ENCODE peak calls at places on chromosome 21, in six cellular contexts. E is fibroblast of villous mesenchyme, M is dorsolateral prefrontal cortex, Y is mucosa of descending colon, T is fibroblast of pulmonary artery, H is prostate gland. N is an unnamed sample.

GRCh38 chr21:42669069-42669468 is 15.6 kb downstream of the PDE9A start:
- DNase-seq in T (peak), Y (peak), E (no peak), H (peak), M (no peak), N (no peak)

GRCh38 chr21:31111093-31111492 is 72.8 kb upstream of the KRTAP19-8 start:
- DNase-seq in M (no peak), H (no peak), T (no peak), Y (no peak), E (no peak), N (no peak)

GRCh38 chr21:38965910-38966504 is 160.3 kb downstream of the ETS2 start:
- DNase-seq in Y (peak), H (no peak), E (peak), T (no peak), M (no peak), N (no peak)

GRCh38 chr21:45972716-45973474 is 8.7 kb upstream of the COL6A1 start:
- DNase-seq in H (no peak), Y (peak), M (no peak), T (peak), E (peak), N (no peak)

GRCh38 chr21:29078884-29079765 is 5.7 kb upstream of the CCT8 start:
- DNase-seq in T (no peak), Y (no peak), E (no peak), M (no peak), H (no peak), N (no peak)

GRCh38 chr21:41065539-41065938 is 102.4 kb upstream of the BACE2 start:
- DNase-seq in M (no peak), H (no peak), Y (no peak), E (no peak), T (no peak), N (no peak)

GRCh38 chr21:25733859-25734653 is 648 bp downstream of the ATP5PF start:
- DNase-seq in H (no peak), E (peak), T (peak), Y (no peak), M (no peak), N (no peak)

GRCh38 chr21:31514598-31514997 is 144.9 kb upstream of the SOD1 start:
- DNase-seq in T (no peak), E (no peak), Y (no peak), H (peak), M (peak), N (no peak)

GRCh38 chr21:42343101-42343500 is 7.7 kb downstream of the TFF2 start:
- DNase-seq in Y (no peak), E (no peak), H (no peak), M (peak), T (no peak), N (no peak)

GRCh38 chr21:39125752-39126485 is 57.3 kb downstream of the PSMG1 start:
- DNase-seq in E (peak), H (peak), Y (peak), T (peak), M (no peak), N (peak)

GRCh38 chr21:42313501-42313969 is 1.7 kb downstream of the TFF3 start:
- DNase-seq in Y (peak), H (no peak), E (no peak), T (no peak), M (no peak), N (peak)

GRCh38 chr21:29194342-29194741 is 63.9 kb downstream of the MAP3K7CL start:
- DNase-seq in Y (no peak), H (no peak), T (no peak), E (no peak), M (no peak), N (no peak)

GRCh38 chr21:42596657-42597056 is 56.8 kb upstream of the PDE9A start:
- DNase-seq in E (no peak), M (no peak), Y (no peak), H (no peak), T (no peak), N (no peak)

GRCh38 chr21:28943631-28944030 is 49.0 kb downstream of the LTN1 start:
- DNase-seq in Y (no peak), T (peak), M (no peak), H (no peak), E (peak), N (no peak)

GRCh38 chr21:41852151-41852928 is 26.8 kb downstream of the PRDM15 start:
- DNase-seq in T (no peak), H (no peak), Y (no peak), M (no peak), E (no peak), N (no peak)

GRCh38 chr21:31781737-31782136 is 49.8 kb upstream of the SCAF4 start:
- DNase-seq in T (peak), E (peak), Y (no peak), M (no peak), H (peak), N (no peak)

GRCh38 chr21:42594616-42595280 is 58.7 kb upstream of the PDE9A start:
- DNase-seq in M (no peak), Y (no peak), T (no peak), H (no peak), E (no peak), N (no peak)

GRCh38 chr21:15061747-15062146 is 3.1 kb downstream of the NRIP1 start:
- DNase-seq in M (no peak), E (no peak), Y (no peak), H (no peak), T (no peak), N (no peak)

GRCh38 chr21:32592929-32593502 is 7.7 kb upstream of the TCP10L start:
- DNase-seq in T (no peak), M (no peak), E (peak), Y (no peak), H (no peak), N (no peak)

GRCh38 chr21:32448803-32449594 is 36.5 kb downstream of the EVA1C start:
- DNase-seq in M (no peak), Y (no peak), H (no peak), E (peak), T (peak), N (no peak)

GRCh38 chr21:42056996-42057689 is 14.0 kb upstream of the UMODL1 start:
- DNase-seq in T (peak), M (no peak), H (peak), Y (peak), E (peak), N (peak)

GRCh38 chr21:28454978-28455600 is 537.6 kb downstream of the LTN1 start:
- DNase-seq in Y (no peak), E (no peak), M (no peak), T (no peak), H (no peak), N (no peak)

GRCh38 chr21:31592501-31592900 is 67.0 kb upstream of the SOD1 start:
- DNase-seq in Y (no peak), T (no peak), H (no peak), E (no peak), M (no peak), N (no peak)

GRCh38 chr21:8992731-8993174 is 1528.6 kb upstream of the TPTE start:
- DNase-seq in M (no peak), Y (peak), H (no peak), T (no peak), E (peak), N (peak)

GRCh38 chr21:39660191-39660590 is 47.5 kb downstream of the B3GALT5 start:
- DNase-seq in Y (no peak), T (peak), E (peak), H (no peak), M (no peak), N (no peak)

GRCh38 chr21:46116846-46117585 is 19.1 kb downstream of the COL6A2 start:
- DNase-seq in Y (peak), E (peak), H (no peak), M (peak), T (no peak), N (peak)

GRCh38 chr21:42102063-42102462 is 30.9 kb downstream of the UMODL1 start:
- DNase-seq in T (no peak), Y (no peak), E (no peak), H (no peak), M (no peak), N (no peak)

GRCh38 chr21:41752231-41752681 is 14.6 kb downstream of the RIPK4 start:
- DNase-seq in E (peak), T (peak), H (no peak), Y (peak), M (no peak), N (no peak)

GRCh38 chr21:35602811-35603210 is 457.5 kb downstream of the SETD4 start:
- DNase-seq in E (no peak), Y (no peak), H (no peak), M (no peak), T (no peak), N (no peak)

GRCh38 chr21:35606578-35606977 is 453.7 kb downstream of the SETD4 start:
- DNase-seq in Y (no peak), M (no peak), E (no peak), H (no peak), T (no peak), N (no peak)

GRCh38 chr21:35606136-35606535 is 454.2 kb downstream of the SETD4 start:
- DNase-seq in Y (no peak), H (no peak), T (no peak), M (no peak), E (peak), N (no peak)

GRCh38 chr21:35607406-35607805 is 452.9 kb downstream of the SETD4 start:
- DNase-seq in M (no peak), Y (no peak), H (no peak), E (no peak), T (no peak), N (no peak)

DNA sequence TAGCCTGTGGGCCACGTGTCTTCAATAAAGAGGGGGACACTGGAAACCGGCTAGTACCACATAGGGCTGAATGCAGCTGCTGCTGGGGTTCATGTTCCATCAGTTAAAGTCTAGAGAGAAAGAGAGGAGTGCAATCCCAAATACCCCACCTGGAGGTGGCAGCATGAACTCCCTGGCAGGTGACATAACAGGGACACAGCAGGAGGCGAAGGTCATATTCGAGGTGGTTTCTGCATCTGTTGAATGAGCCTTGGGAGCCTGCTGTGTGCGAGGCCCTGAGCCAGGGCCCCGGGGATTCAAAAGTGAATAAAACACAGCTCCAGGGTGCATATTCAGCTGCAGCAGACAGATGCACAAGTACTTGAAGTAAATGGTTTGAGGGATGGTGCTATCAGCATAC is 456.9 kb downstream of the SETD4 start:
- DNase-seq in Y (no peak), M (no peak), T (no peak), H (no peak), E (no peak), N (no peak)
- TF ChIP-seq CTCF in Y (no peak), M (no peak), T (peak), H (no peak), E (no peak), N (no peak)

DNA sequence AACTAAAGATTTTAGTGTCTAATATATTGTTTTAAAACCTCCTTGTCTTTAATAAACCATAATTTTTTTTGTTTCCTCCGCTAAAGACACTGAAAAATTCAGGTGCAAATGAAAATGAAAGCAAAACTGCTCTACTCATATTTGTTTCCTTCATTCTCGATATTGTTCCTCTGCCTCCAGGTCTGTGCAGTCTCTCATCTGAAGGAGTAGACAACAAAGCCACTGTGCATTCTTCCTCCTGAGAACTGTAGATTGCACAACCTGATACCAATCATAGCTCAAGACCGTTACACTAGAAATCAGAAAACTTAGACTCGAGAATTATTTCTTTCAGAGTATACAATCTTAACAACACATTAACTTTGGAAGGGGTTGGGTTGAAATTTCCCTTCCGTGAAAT is 373.1 kb upstream of the CXADR start:
- DNase-seq in M (no peak), H (no peak), T (peak), E (peak), Y (no peak), N (no peak)
- H3K4me3 ChIP-seq in M (no peak), H (peak), T (peak), E (peak), Y (no peak), N (no peak)

GRCh38 chr21:34129039-34129891 is 55.9 kb downstream of the MRPS6 start:
- DNase-seq in M (no peak), E (peak), Y (no peak), H (peak), T (peak), N (peak)
- TF ChIP-seq CTCF in M (peak), E (peak), Y (no peak), H (peak), T (peak), N (peak)

DNA sequence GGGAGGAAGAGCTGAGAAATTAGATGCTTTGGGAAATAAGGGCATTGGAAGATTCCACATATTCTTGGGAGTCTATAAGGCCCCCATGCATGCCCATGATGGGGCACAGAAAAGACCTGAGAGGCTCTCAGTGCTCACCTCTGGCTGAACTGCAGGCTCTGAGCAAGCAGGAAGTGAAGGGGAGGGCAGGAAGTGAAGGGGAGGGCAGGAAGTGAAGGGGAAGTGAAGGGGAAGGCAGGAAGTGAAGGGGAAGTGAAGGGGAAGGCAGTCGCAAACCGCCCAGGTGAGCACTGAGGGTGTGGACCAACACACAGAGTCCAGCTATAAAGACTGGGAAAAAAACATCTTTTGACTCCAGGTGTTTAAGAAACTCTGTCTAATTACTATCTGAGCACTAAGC is 3.5 kb downstream of the KRTAP10-9 start:
- DNase-seq in H (no peak), T (no peak), M (no peak), E (no peak), Y (no peak), N (no peak)
- H3K4me3 ChIP-seq in H (no peak), T (no peak), M (no peak), E (no peak), Y (no peak), N (no peak)

GRCh38 chr21:37421306-37421705 is 54.7 kb downstream of the DYRK1A start:
- DNase-seq in E (no peak), M (no peak), Y (no peak), H (no peak), T (no peak), N (no peak)

GRCh38 chr21:37424987-37425386 is 58.4 kb downstream of the DYRK1A start:
- DNase-seq in E (peak), M (no peak), H (no peak), Y (no peak), T (no peak), N (no peak)

GRCh38 chr21:37422382-37422781 is 55.8 kb downstream of the DYRK1A start:
- DNase-seq in E (no peak), M (no peak), T (no peak), H (no peak), Y (no peak), N (no peak)

GRCh38 chr21:37425684-37426083 is 59.1 kb downstream of the DYRK1A start:
- DNase-seq in Y (no peak), H (no peak), M (no peak), E (no peak), T (no peak), N (no peak)

GRCh38 chr21:37423103-37423502 is 56.5 kb downstream of the DYRK1A start:
- DNase-seq in E (no peak), T (no peak), M (no peak), H (no peak), Y (no peak), N (no peak)
- TF ChIP-seq CTCF in E (no peak), T (no peak), M (no peak), H (no peak), Y (no peak), N (no peak)

GRCh38 chr21:43728467-43729390 is 9.8 kb downstream of the PDXK start:
- DNase-seq in Y (peak), M (peak), H (peak), E (peak), T (peak), N (peak)
- H3K4me3 ChIP-seq in Y (no peak), M (peak), H (peak), E (peak), T (peak), N (peak)

GRCh38 chr21:17931080-17931479 is 111.9 kb upstream of the C21orf91 start:
- DNase-seq in H (no peak), Y (no peak), M (no peak), E (no peak), T (no peak), N (no peak)
- TF ChIP-seq CTCF in H (no peak), Y (no peak), M (no peak), E (no peak), T (peak), N (peak)

DNA sequence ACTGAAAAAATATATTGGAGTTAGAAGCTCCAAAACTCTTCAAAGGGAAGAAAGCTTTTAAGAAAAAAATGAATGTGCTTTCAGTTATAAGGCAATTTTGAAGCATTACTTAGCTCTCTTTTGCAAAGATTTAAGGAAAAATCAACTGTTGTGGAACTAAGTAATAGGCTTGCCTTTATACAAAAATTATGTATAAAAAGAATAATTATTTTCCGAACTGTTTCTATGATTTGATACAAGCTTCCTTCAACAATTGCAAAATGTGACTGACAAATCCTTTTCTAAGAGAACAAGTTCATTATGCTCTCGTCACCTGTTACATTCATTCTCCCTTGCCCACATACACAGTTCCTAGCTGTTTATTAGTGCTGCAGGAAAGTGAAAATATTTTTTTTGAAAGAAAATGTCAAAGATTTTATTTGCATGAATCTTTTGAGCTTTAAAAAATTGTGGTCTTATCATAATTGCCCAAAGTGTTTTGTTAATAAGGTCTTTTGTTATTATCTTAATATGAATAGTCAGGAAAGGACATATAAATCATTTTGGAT is 466.2 kb downstream of the USP25 start:
- DNase-seq in M (no peak), H (no peak), E (no peak), Y (no peak), T (peak), N (no peak)
- H3K4me3 ChIP-seq in M (peak), H (peak), E (peak), Y (no peak), T (peak), N (peak)

DNA sequence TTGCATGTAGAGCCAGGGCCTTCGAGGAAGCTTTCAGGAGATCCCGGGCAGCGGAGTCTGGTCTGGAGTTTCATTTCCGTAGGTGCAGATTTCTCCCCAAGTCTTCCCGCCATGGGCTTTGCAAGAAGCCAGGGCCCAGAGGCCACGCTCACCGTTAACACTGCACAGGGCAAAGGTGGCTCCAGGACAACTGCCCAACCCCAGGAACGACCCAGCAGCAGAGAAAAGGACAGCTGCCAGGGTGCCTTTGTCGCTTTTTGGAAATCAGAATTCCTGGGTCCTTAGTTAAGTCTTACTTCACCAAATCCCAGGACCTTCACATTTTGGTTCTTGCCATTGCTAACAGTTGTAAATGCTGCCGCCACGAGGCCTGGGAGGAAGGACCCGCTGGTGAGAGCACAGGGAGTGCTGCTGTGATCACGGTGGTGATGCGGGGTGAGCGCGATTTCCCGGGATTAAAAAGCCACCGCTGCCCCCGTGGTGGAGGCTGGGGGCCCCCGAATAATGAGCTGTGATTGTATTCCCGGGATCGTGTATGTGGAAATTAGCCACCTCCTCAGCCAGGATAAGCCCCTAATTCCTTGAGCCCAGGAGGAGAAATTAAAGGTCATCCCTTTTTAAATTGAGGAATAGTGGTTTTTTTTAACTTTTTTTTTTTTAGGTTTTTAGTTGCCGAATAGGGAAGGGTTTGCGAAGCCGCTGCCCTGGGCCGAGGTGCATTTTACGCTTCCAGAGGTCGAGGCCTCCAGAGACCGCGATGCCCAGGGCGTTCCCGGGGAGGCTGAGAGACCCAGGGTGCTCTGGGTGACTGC is 8.2 kb downstream of the SIM2 start:
- DNase-seq in M (no peak), Y (no peak), H (no peak), T (peak), E (no peak), N (no peak)
- TF ChIP-seq CTCF in M (no peak), Y (no peak), H (no peak), T (peak), E (no peak), N (no peak)